ENCODE peak calls at places on chromosomes 7 and 10, in six cellular contexts. One of them, this sample, is unnamed.
A peak's percentile ranks its signal among the peaks of the same experiment; 100 is the strongest.

GRCh38 chr7:129308047-129308446 is 83.2 kb downstream of the AHCYL2 start:
- DNase-seq in mesothelial cell of epicardium: no peak
- DNase-seq in MCF 10A: peak; percentile 90
- DNase-seq in heart right ventricle: peak; percentile 23
- DNase-seq in adrenal gland: no peak
- DNase-seq in B cell: no peak
- DNase-seq in this sample: no peak

GRCh38 chr10:73650537-73651331 is 5.1 kb downstream of the SYNPO2L start:
- DNase-seq in mesothelial cell of epicardium: no peak
- DNase-seq in adrenal gland: no peak
- DNase-seq in MCF 10A: no peak
- DNase-seq in heart right ventricle: peak; percentile 81
- DNase-seq in B cell: peak; percentile 14
- DNase-seq in this sample: peak; percentile 89

GRCh38 chr10:97490592-97490991 is 7.6 kb downstream of the MMS19 start:
- DNase-seq in B cell: no peak
- DNase-seq in adrenal gland: peak; percentile 29
- DNase-seq in heart right ventricle: peak; percentile 54
- DNase-seq in MCF 10A: no peak
- DNase-seq in mesothelial cell of epicardium: no peak
- DNase-seq in this sample: no peak

GRCh38 chr7:1666251-1666778 is 3.8 kb upstream of the ELFN1 start:
- DNase-seq in heart right ventricle: no peak
- DNase-seq in adrenal gland: peak; percentile 9
- DNase-seq in mesothelial cell of epicardium: peak; percentile 18
- DNase-seq in B cell: peak; percentile 78
- DNase-seq in MCF 10A: no peak
- DNase-seq in this sample: no peak

GRCh38 chr10:74681917-74682627 is 144.3 kb upstream of the KAT6B start:
- DNase-seq in B cell: no peak
- DNase-seq in mesothelial cell of epicardium: no peak
- DNase-seq in heart right ventricle: no peak
- DNase-seq in adrenal gland: no peak
- DNase-seq in MCF 10A: no peak
- DNase-seq in this sample: no peak

GRCh38 chr10:14879055-14879800 is 562 bp downstream of the SUV39H2 start:
- DNase-seq in heart right ventricle: peak; percentile 14
- DNase-seq in B cell: peak; percentile 63
- DNase-seq in mesothelial cell of epicardium: no peak
- DNase-seq in adrenal gland: peak; percentile 26
- DNase-seq in MCF 10A: peak; percentile 29
- DNase-seq in this sample: no peak

GRCh38 chr10:86105181-86105580 is 261.4 kb downstream of the GRID1 start:
- DNase-seq in adrenal gland: no peak
- DNase-seq in MCF 10A: no peak
- DNase-seq in heart right ventricle: no peak
- DNase-seq in mesothelial cell of epicardium: no peak
- DNase-seq in B cell: no peak
- DNase-seq in this sample: no peak

GRCh38 chr7:94095359-94096009 is 91.3 kb upstream of the BET1 start:
- DNase-seq in heart right ventricle: no peak
- DNase-seq in MCF 10A: no peak
- DNase-seq in adrenal gland: no peak
- DNase-seq in B cell: no peak
- DNase-seq in mesothelial cell of epicardium: no peak
- DNase-seq in this sample: no peak

GRCh38 chr7:621572-622285 is 102.1 kb upstream of the PDGFA start:
- DNase-seq in adrenal gland: no peak
- DNase-seq in B cell: no peak
- DNase-seq in mesothelial cell of epicardium: no peak
- DNase-seq in MCF 10A: no peak
- DNase-seq in heart right ventricle: no peak
- DNase-seq in this sample: no peak

GRCh38 chr10:26566525-26567348 is 128.6 kb downstream of the APBB1IP start:
- DNase-seq in MCF 10A: no peak
- DNase-seq in mesothelial cell of epicardium: no peak
- DNase-seq in B cell: no peak
- DNase-seq in heart right ventricle: no peak
- DNase-seq in adrenal gland: peak; percentile 30
- DNase-seq in this sample: no peak

GRCh38 chr10:75962395-75963061 is 531.1 kb downstream of the LRMDA start:
- DNase-seq in adrenal gland: no peak
- DNase-seq in B cell: no peak
- DNase-seq in mesothelial cell of epicardium: no peak
- DNase-seq in MCF 10A: no peak
- DNase-seq in heart right ventricle: no peak
- DNase-seq in this sample: no peak

GRCh38 chr7:18086165-18087030 is 58.8 kb upstream of the PRPS1L1 start:
- DNase-seq in MCF 10A: peak; percentile 17
- DNase-seq in heart right ventricle: peak; percentile 16
- DNase-seq in B cell: peak; percentile 62
- DNase-seq in adrenal gland: no peak
- DNase-seq in mesothelial cell of epicardium: no peak
- DNase-seq in this sample: no peak

GRCh38 chr10:68900427-68901105 is 549 bp upstream of the DDX50 start:
- DNase-seq in B cell: peak; percentile 11
- DNase-seq in mesothelial cell of epicardium: no peak
- DNase-seq in adrenal gland: no peak
- DNase-seq in heart right ventricle: no peak
- DNase-seq in MCF 10A: no peak
- DNase-seq in this sample: peak; percentile 30

GRCh38 chr10:95266674-95267095 is 24.1 kb downstream of the PDLIM1 start:
- DNase-seq in heart right ventricle: no peak
- DNase-seq in mesothelial cell of epicardium: no peak
- DNase-seq in MCF 10A: peak; percentile 62
- DNase-seq in B cell: peak; percentile 68
- DNase-seq in adrenal gland: no peak
- DNase-seq in this sample: peak; percentile 94

GRCh38 chr10:44975487-44976331 is 2.9 kb downstream of the DEPP1 start:
- DNase-seq in mesothelial cell of epicardium: peak; percentile 59
- DNase-seq in adrenal gland: no peak
- DNase-seq in B cell: no peak
- DNase-seq in MCF 10A: peak; percentile 59
- DNase-seq in heart right ventricle: no peak
- DNase-seq in this sample: no peak

GRCh38 chr7:135169141-135169935 is 1.2 kb downstream of the CYREN start:
- DNase-seq in B cell: no peak
- DNase-seq in adrenal gland: peak; percentile 39
- DNase-seq in MCF 10A: peak; percentile 73
- DNase-seq in mesothelial cell of epicardium: no peak
- DNase-seq in heart right ventricle: no peak
- DNase-seq in this sample: peak; percentile 48

GRCh38 chr7:122305475-122306319 is 1.1 kb upstream of the FEZF1 start:
- DNase-seq in B cell: no peak
- DNase-seq in adrenal gland: no peak
- DNase-seq in mesothelial cell of epicardium: no peak
- DNase-seq in MCF 10A: no peak
- DNase-seq in heart right ventricle: no peak
- DNase-seq in this sample: no peak

GRCh38 chr10:116269612-116270011 is 3.4 kb downstream of the GFRA1 start:
- DNase-seq in adrenal gland: no peak
- DNase-seq in B cell: no peak
- DNase-seq in heart right ventricle: no peak
- DNase-seq in mesothelial cell of epicardium: no peak
- DNase-seq in MCF 10A: no peak
- DNase-seq in this sample: no peak

GRCh38 chr10:110413903-110414562 is 83.7 kb upstream of the DUSP5 start:
- DNase-seq in mesothelial cell of epicardium: no peak
- DNase-seq in B cell: no peak
- DNase-seq in MCF 10A: no peak
- DNase-seq in heart right ventricle: no peak
- DNase-seq in adrenal gland: no peak
- DNase-seq in this sample: no peak

GRCh38 chr10:35300063-35300699 is 36.1 kb upstream of the CCNY start:
- DNase-seq in MCF 10A: peak; percentile 56
- DNase-seq in mesothelial cell of epicardium: no peak
- DNase-seq in adrenal gland: no peak
- DNase-seq in heart right ventricle: no peak
- DNase-seq in B cell: peak; percentile 50
- DNase-seq in this sample: peak; percentile 47

GRCh38 chr10:110400173-110400947 is 95.6 kb upstream of the SMNDC1 start:
- DNase-seq in adrenal gland: no peak
- DNase-seq in mesothelial cell of epicardium: no peak
- DNase-seq in MCF 10A: peak; percentile 32
- DNase-seq in heart right ventricle: no peak
- DNase-seq in B cell: no peak
- DNase-seq in this sample: no peak

GRCh38 chr10:113094114-113094486 is 144.1 kb downstream of the TCF7L2 start:
- DNase-seq in mesothelial cell of epicardium: no peak
- DNase-seq in B cell: no peak
- DNase-seq in heart right ventricle: no peak
- DNase-seq in MCF 10A: peak; percentile 47
- DNase-seq in adrenal gland: no peak
- DNase-seq in this sample: peak; percentile 38

GRCh38 chr7:416761-417624 is 102.7 kb downstream of the PDGFA start:
- DNase-seq in adrenal gland: peak; percentile 6
- DNase-seq in heart right ventricle: no peak
- DNase-seq in MCF 10A: no peak
- DNase-seq in mesothelial cell of epicardium: no peak
- DNase-seq in B cell: peak; percentile 31
- DNase-seq in this sample: no peak

GRCh38 chr10:75050520-75050919 is 60.9 kb upstream of the SAMD8 start:
- DNase-seq in mesothelial cell of epicardium: no peak
- DNase-seq in B cell: no peak
- DNase-seq in MCF 10A: no peak
- DNase-seq in adrenal gland: no peak
- DNase-seq in heart right ventricle: no peak
- DNase-seq in this sample: no peak

GRCh38 chr7:73565675-73566342 is 8.3 kb upstream of the BCL7B start:
- DNase-seq in mesothelial cell of epicardium: no peak
- DNase-seq in adrenal gland: no peak
- DNase-seq in B cell: no peak
- DNase-seq in MCF 10A: no peak
- DNase-seq in heart right ventricle: no peak
- DNase-seq in this sample: no peak

GRCh38 chr7:131370523-131370968 is 42.9 kb downstream of the MKLN1 start:
- DNase-seq in adrenal gland: no peak
- DNase-seq in B cell: no peak
- DNase-seq in mesothelial cell of epicardium: no peak
- DNase-seq in MCF 10A: peak; percentile 24
- DNase-seq in heart right ventricle: no peak
- DNase-seq in this sample: peak; percentile 25

DNA sequence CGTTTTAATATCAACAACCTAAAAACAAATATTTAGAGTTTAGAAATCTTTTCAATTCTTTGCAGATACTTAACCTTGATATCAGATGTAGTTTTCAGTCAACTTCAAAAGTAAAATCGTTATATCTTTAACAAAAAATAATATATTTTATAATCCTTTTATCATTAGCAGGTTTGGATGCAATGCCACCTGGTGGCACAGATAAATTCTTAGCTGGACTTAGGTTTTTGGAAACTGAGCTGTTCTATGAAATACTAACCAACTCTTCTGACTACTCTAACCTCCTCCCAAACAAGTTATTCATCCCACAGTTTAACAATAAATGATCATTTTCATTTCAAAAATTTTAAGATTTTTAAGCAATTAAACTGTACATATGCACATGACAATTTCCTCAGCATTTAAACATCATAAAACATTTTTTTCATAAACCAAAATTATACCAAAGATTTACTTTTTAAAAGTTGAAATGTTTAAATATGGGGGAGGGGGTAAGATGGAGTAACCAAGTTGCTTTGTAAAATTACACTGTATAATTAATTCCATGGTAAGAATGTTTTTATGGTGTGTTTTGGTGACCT is 56.9 kb downstream of the HIBADH start:
- DNase-seq in heart right ventricle: no peak
- DNase-seq in mesothelial cell of epicardium: no peak
- DNase-seq in adrenal gland: no peak
- DNase-seq in B cell: no peak
- DNase-seq in MCF 10A: peak; percentile 38
- DNase-seq in this sample: peak; percentile 68
- TF ChIP-seq CTCF in heart right ventricle: peak; percentile 27
- TF ChIP-seq CTCF in mesothelial cell of epicardium: peak; percentile 45
- TF ChIP-seq CTCF in adrenal gland: peak; percentile 22
- TF ChIP-seq CTCF in B cell: no peak
- TF ChIP-seq CTCF in MCF 10A: peak; percentile 27
- TF ChIP-seq CTCF in this sample: peak; percentile 83

GRCh38 chr7:92609921-92610518 is 19.8 kb upstream of the FAM133B start:
- DNase-seq in mesothelial cell of epicardium: no peak
- DNase-seq in adrenal gland: no peak
- DNase-seq in MCF 10A: peak; percentile 36
- DNase-seq in heart right ventricle: no peak
- DNase-seq in B cell: no peak
- DNase-seq in this sample: no peak
- TF ChIP-seq CTCF in mesothelial cell of epicardium: peak; percentile 36
- TF ChIP-seq CTCF in adrenal gland: no peak
- TF ChIP-seq CTCF in MCF 10A: peak; percentile 38
- TF ChIP-seq CTCF in heart right ventricle: peak; percentile 46
- TF ChIP-seq CTCF in B cell: peak; percentile 61
- TF ChIP-seq CTCF in this sample: peak; percentile 74

GRCh38 chr7:98737176-98737575 is 120.1 kb downstream of the NPTX2 start:
- DNase-seq in MCF 10A: no peak
- DNase-seq in mesothelial cell of epicardium: no peak
- DNase-seq in heart right ventricle: no peak
- DNase-seq in adrenal gland: no peak
- DNase-seq in B cell: no peak
- DNase-seq in this sample: no peak

GRCh38 chr7:98735801-98736200 is 118.7 kb downstream of the NPTX2 start:
- DNase-seq in heart right ventricle: no peak
- DNase-seq in B cell: no peak
- DNase-seq in MCF 10A: no peak
- DNase-seq in mesothelial cell of epicardium: no peak
- DNase-seq in adrenal gland: no peak
- DNase-seq in this sample: no peak

GRCh38 chr7:98731651-98732050 is 114.6 kb downstream of the NPTX2 start:
- DNase-seq in adrenal gland: no peak
- DNase-seq in heart right ventricle: no peak
- DNase-seq in mesothelial cell of epicardium: no peak
- DNase-seq in MCF 10A: no peak
- DNase-seq in B cell: no peak
- DNase-seq in this sample: no peak

GRCh38 chr7:98730331-98730730 is 113.2 kb downstream of the NPTX2 start:
- DNase-seq in heart right ventricle: no peak
- DNase-seq in B cell: no peak
- DNase-seq in mesothelial cell of epicardium: no peak
- DNase-seq in adrenal gland: no peak
- DNase-seq in MCF 10A: no peak
- DNase-seq in this sample: no peak

DNA sequence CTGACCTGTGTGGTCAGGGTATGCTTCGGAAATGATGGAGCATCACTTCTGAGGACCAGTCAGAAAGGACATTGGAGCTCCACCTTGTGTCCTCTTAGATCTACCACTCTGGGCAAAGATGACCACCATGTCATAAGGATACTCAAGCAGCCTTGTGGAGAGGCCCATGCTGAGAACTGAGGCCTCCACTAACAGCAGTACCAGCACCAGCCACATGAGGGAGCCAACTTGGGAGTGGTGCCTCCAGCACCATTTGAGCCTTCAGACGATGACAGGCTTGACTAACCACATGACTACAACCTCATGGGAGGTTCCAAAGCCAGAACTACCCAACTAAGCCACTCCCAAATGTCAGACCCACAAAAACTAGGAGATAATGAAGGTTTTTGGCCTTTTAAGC is 116.0 kb downstream of the NPTX2 start:
- DNase-seq in heart right ventricle: no peak
- DNase-seq in B cell: no peak
- DNase-seq in MCF 10A: peak; percentile 61
- DNase-seq in adrenal gland: peak; percentile 23
- DNase-seq in mesothelial cell of epicardium: no peak
- DNase-seq in this sample: peak; percentile 17
- TF ChIP-seq CTCF in heart right ventricle: no peak
- TF ChIP-seq CTCF in B cell: no peak
- TF ChIP-seq CTCF in MCF 10A: peak; percentile 43
- TF ChIP-seq CTCF in adrenal gland: no peak
- TF ChIP-seq CTCF in mesothelial cell of epicardium: peak; percentile 41
- TF ChIP-seq CTCF in this sample: peak; percentile 77

GRCh38 chr7:114921636-114922150 is at the start of gene MDFIC:
- DNase-seq in heart right ventricle: peak; percentile 54
- DNase-seq in B cell: no peak
- DNase-seq in mesothelial cell of epicardium: no peak
- DNase-seq in MCF 10A: no peak
- DNase-seq in adrenal gland: peak; percentile 66
- DNase-seq in this sample: no peak
- TF ChIP-seq CTCF in heart right ventricle: peak; percentile 26
- TF ChIP-seq CTCF in B cell: no peak
- TF ChIP-seq CTCF in mesothelial cell of epicardium: no peak
- TF ChIP-seq CTCF in MCF 10A: no peak
- TF ChIP-seq CTCF in adrenal gland: no peak
- TF ChIP-seq CTCF in this sample: no peak

This sample was measured in HFFc6.